ENCODE peak calls at places on chromosome 22, in seven cellular contexts. L, U, Z, V, C, P and R are unnamed samples.

GRCh38 chr22:43928418-43929307 is 5.1 kb downstream of the PNPLA3 start:
- DNase-seq in C (no peak), Z (no peak), U (no peak), L (no peak), P (no peak), V (no peak), R (peak; percentile 71)

GRCh38 chr22:35482311-35482710 is 58.3 kb upstream of the RASD2 start:
- DNase-seq in V (no peak), Z (no peak), P (no peak), L (no peak), C (no peak), U (no peak), R (peak; percentile 5)

GRCh38 chr22:24994070-24994763 is 41.7 kb downstream of the KIAA1671 start:
- DNase-seq in L (peak; percentile 87), U (no peak), V (no peak), P (no peak), Z (peak; percentile 78), C (no peak), R (no peak)

GRCh38 chr22:27778299-27779090 is 23.1 kb downstream of the MN1 start:
- DNase-seq in P (no peak), Z (no peak), V (no peak), L (no peak), U (no peak), C (no peak), R (no peak)

GRCh38 chr22:38735465-38736256 is 20.1 kb downstream of the SUN2 start:
- DNase-seq in U (no peak), L (no peak), C (no peak), P (no peak), V (no peak), Z (no peak), R (no peak)

GRCh38 chr22:29767289-29768051 is at the start of gene UQCR10:
- DNase-seq in C (peak; percentile 95), U (peak; percentile 69), Z (peak; percentile 94), V (peak; percentile 97), L (peak; percentile 93), P (peak; percentile 89), R (peak; percentile 93)

GRCh38 chr22:27420817-27421361 is 380.7 kb downstream of the MN1 start:
- DNase-seq in P (no peak), L (peak; percentile 46), Z (peak; percentile 98), V (peak; percentile 70), U (peak; percentile 85), C (no peak), R (no peak)

GRCh38 chr22:36384766-36385400 is 2.9 kb downstream of the MYH9 start:
- DNase-seq in U (no peak), C (no peak), P (peak; percentile 46), Z (peak; percentile 51), L (no peak), V (no peak), R (no peak)

GRCh38 chr22:29934596-29934995 is 51.6 kb downstream of the MTMR3 start:
- DNase-seq in V (no peak), U (no peak), C (no peak), P (no peak), Z (no peak), L (no peak), R (no peak)

GRCh38 chr22:21641417-21641794 is 696 bp upstream of the SDF2L1 start:
- DNase-seq in P (peak; percentile 59), Z (peak; percentile 70), C (peak; percentile 67), V (peak; percentile 79), L (peak; percentile 54), U (no peak), R (peak; percentile 67)
- TF ChIP-seq CTCF in P (no peak), Z (peak; percentile 62), C (peak; percentile 22), V (peak; percentile 45), L (peak; percentile 49), U (peak; percentile 60), R (peak; percentile 63)

GRCh38 chr22:19766235-19766505 is 5.6 kb downstream of the TBX1 start:
- DNase-seq in V (no peak), Z (no peak), U (no peak), C (no peak), L (no peak), P (no peak), R (no peak)

GRCh38 chr22:19764636-19765476 is 4.3 kb downstream of the TBX1 start:
- DNase-seq in U (no peak), Z (no peak), P (no peak), L (no peak), V (no peak), C (no peak), R (no peak)

GRCh38 chr22:19765477-19766234 is 5.1 kb downstream of the TBX1 start:
- DNase-seq in L (no peak), V (no peak), Z (peak; percentile 40), P (no peak), C (no peak), U (no peak), R (no peak)

GRCh38 chr22:19767427-19768380 is 7.1 kb downstream of the TBX1 start:
- DNase-seq in L (no peak), U (no peak), P (no peak), C (peak; percentile 31), Z (no peak), V (no peak), R (no peak)

DNA sequence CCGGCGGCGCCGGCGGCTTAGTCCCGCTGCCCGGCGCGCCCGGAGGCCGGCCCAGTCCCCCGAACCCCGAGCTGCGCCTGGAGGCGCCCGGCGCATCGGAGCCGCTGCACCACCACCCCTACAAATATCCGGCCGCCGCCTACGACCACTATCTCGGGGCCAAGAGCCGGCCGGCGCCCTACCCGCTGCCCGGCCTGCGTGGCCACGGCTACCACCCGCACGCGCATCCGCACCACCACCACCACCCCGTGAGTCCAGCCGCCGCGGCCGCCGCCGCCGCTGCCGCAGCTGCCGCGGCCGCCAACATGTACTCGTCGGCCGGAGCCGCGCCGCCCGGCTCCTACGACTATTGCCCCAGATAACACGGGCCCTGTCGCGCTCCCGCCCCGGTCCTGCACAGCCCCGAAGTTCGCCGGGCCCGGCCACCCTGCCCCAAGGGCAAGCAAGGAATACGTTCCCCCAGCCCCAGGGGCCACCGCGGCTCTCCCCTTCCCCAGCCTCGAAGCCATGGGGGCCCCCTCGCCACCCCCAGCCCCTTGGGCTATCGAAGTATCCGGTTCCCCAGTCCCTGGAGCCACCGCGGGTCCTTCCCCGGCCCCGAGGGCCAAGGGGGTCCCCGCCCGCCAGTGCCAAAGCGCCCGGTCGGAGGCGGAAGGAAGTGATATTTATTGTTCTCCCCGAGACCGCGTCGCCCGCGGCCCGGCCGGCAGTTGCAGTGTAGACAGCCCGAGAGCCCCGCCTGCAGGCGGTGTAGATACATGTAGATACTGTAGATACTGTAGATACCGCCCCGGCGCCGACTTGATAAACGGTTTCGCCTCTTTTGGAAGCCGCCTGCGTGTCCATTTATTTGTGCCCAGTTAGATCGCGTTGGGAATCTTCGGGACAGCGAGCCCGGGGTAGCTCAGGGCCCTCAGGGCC is 6.2 kb downstream of the TBX1 start:
- DNase-seq in Z (peak; percentile 38), L (peak; percentile 60), C (peak; percentile 33), V (peak; percentile 86), P (peak; percentile 53), U (no peak), R (no peak)
- TF ChIP-seq CTCF in Z (peak; percentile 29), L (no peak), C (no peak), V (peak; percentile 35), P (peak; percentile 41), U (peak; percentile 24), R (no peak)

GRCh38 chr22:19674929-19675253 is 39.4 kb upstream of the SEPTIN5 start:
- DNase-seq in V (no peak), U (no peak), C (no peak), P (no peak), Z (no peak), L (no peak), R (no peak)
- TF ChIP-seq CTCF in V (no peak), U (no peak), C (no peak), P (no peak), Z (no peak), L (no peak), R (no peak)

DNA sequence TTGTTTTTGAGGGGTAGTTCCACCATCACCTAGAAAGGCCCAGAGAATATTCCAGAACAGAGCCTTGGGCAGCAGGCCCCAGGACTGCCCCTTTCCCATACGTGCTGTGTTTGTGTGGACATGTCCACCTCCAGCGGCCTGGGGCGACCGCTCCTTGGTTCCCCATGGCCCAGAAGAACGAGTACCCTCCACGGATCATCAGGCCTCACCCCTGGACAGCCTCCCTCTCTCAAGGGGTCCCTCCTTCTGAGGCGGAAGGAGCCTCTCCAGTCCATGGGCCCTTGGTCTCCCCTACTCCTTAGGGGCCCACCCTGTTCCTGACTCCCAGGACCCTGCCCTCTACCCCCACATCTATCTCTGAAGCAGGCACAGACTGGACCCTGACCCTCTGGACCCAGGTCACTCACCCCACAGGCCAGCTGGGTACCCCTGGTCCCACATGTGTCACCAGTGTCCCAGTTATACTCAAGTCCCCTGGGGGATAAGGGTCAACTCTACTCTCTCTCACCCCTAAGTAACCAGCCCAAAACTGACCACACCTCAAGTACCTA is 32.6 kb downstream of the IGLL5 start:
- DNase-seq in C (no peak), V (no peak), P (no peak), L (no peak), U (no peak), Z (no peak), R (no peak)
- TF ChIP-seq CTCF in C (no peak), V (no peak), P (no peak), L (no peak), U (no peak), Z (no peak), R (no peak)

GRCh38 chr22:49512471-49512870 is 315.2 kb downstream of the BRD1 start:
- DNase-seq in U (no peak), Z (no peak), P (no peak), C (no peak), V (no peak), L (no peak), R (no peak)
- TF ChIP-seq CTCF in U (no peak), Z (no peak), P (no peak), C (no peak), V (no peak), L (no peak), R (no peak)

GRCh38 chr22:49948958-49949913 is 11.3 kb upstream of the PIM3 start:
- DNase-seq in P (no peak), U (no peak), V (peak; percentile 96), L (peak; percentile 93), C (peak; percentile 22), Z (no peak), R (no peak)
- TF ChIP-seq CTCF in P (no peak), U (no peak), V (no peak), L (no peak), C (no peak), Z (no peak), R (no peak)

GRCh38 chr22:49733631-49734030 is 94.0 kb downstream of the BRD1 start:
- DNase-seq in Z (no peak), U (no peak), C (no peak), P (no peak), L (no peak), V (no peak), R (no peak)
- TF ChIP-seq CTCF in Z (no peak), U (no peak), C (no peak), P (no peak), L (no peak), V (no peak), R (no peak)

DNA sequence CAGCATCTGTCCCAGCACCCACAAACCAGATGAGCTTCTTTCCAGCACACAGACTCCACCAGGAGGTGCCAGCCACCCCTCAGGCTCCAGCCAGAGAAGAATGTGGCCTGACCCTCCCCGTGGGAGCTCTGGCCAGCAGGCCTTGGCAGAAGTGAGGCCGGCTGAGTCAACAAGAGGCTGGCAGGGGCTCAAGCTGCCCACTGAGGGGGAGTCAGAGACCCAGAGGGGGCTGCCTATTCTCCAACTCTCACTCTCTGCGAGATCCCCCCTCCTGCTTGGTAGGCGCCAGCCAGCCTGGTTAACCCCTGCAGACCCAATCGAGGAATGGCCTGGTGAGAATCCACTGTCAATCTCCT is 10.6 kb upstream of the CDC42EP1 start:
- DNase-seq in V (peak; percentile 81), L (no peak), C (no peak), Z (peak; percentile 52), U (no peak), P (no peak), R (no peak)
- TF ChIP-seq CTCF in V (peak; percentile 23), L (no peak), C (no peak), Z (peak; percentile 25), U (peak; percentile 34), P (no peak), R (no peak)